ENCODE peak calls at places on chromosomes 6 and 20, in ten cellular contexts. O is K562; E is ovary; U is hepatocyte; K is GM23338; G is lower lobe of right lung; S is heart left ventricle; N is CD8-positive, alpha-beta memory T cell; C is left ventricle myocardium inferior; D is AG04450. W is an unnamed sample. For H3K27me3, the result is how much of the 10 kb centered on the place peaks cover.

GRCh38 chr6:6845603-6846002 is 257.1 kb downstream of the LY86 start:
- DNase-seq in O (no peak), E (no peak), U (no peak), K (no peak), G (no peak), S (no peak), N (no peak), C (no peak), D (no peak), W (no peak)

GRCh38 chr6:148407372-148407771 is 64.7 kb downstream of the SASH1 start:
- DNase-seq in O (no peak), E (no peak), U (no peak), K (no peak), G (no peak), S (peak), N (no peak), C (no peak), D (peak), W (no peak)

GRCh38 chr6:170374571-170375444 is 68.2 kb downstream of the FAM120B start:
- DNase-seq in O (no peak), E (no peak), U (no peak), K (no peak), G (no peak), S (no peak), N (no peak), C (no peak), D (no peak), W (no peak)

GRCh38 chr6:1263039-1263849 is 48.7 kb upstream of the FOXQ1 start:
- DNase-seq in O (peak), E (no peak), U (peak), K (peak), G (peak), S (no peak), N (no peak), C (no peak), D (no peak), W (peak)

GRCh38 chr6:159097256-159097655 is 52.5 kb upstream of the TAGAP start:
- DNase-seq in O (no peak), E (no peak), U (no peak), K (no peak), G (no peak), S (no peak), N (no peak), C (no peak), D (no peak), W (no peak)

GRCh38 chr6:149082320-149082719 is 235.2 kb upstream of the TAB2 start:
- DNase-seq in O (peak), E (peak), U (peak), K (peak), G (peak), S (peak), N (peak), C (peak), D (no peak), W (peak)

GRCh38 chr6:139932671-139933070 is 558.2 kb upstream of the CITED2 start:
- DNase-seq in O (no peak), E (no peak), U (no peak), K (no peak), G (no peak), S (no peak), N (no peak), C (no peak), D (no peak), W (no peak)

GRCh38 chr6:32355018-32355417 is 16.7 kb downstream of the TSBP1 start:
- DNase-seq in O (no peak), E (no peak), U (no peak), K (no peak), G (no peak), S (no peak), N (no peak), C (no peak), D (no peak), W (no peak)

GRCh38 chr6:68087399-68088133 is 547.5 kb upstream of the ADGRB3 start:
- DNase-seq in O (no peak), E (no peak), U (no peak), K (no peak), G (no peak), S (no peak), N (peak), C (no peak), D (no peak), W (no peak)

GRCh38 chr6:150093397-150093796 is 24.5 kb upstream of the ULBP3 start:
- DNase-seq in O (no peak), E (no peak), U (no peak), K (no peak), G (no peak), S (no peak), N (no peak), C (no peak), D (no peak), W (no peak)

GRCh38 chr6:9224539-9224938 is 789.2 kb upstream of the SLC35B3 start:
- DNase-seq in O (no peak), E (no peak), U (no peak), K (no peak), G (no peak), S (no peak), N (no peak), C (no peak), D (no peak), W (no peak)

GRCh38 chr6:135475292-135475886 is 22.2 kb downstream of the AHI1 start:
- DNase-seq in O (no peak), E (no peak), U (peak), K (no peak), G (no peak), S (no peak), N (no peak), C (no peak), D (peak), W (peak)

GRCh38 chr20:53448426-53448825 is 145.2 kb downstream of the ZNF217 start:
- DNase-seq in O (no peak), E (no peak), U (no peak), K (no peak), G (no peak), S (no peak), N (no peak), C (no peak), D (no peak), W (no peak)

GRCh38 chr20:62598761-62599194 is 43.5 kb upstream of the SLCO4A1 start:
- DNase-seq in O (peak), E (no peak), U (no peak), K (no peak), G (no peak), S (peak), N (no peak), C (no peak), D (no peak), W (no peak)

GRCh38 chr6:14915888-14916832 is 329.7 kb upstream of the JARID2 start:
- DNase-seq in O (no peak), E (no peak), U (no peak), K (no peak), G (no peak), S (no peak), N (no peak), C (no peak), D (no peak), W (no peak)

GRCh38 chr6:130903007-130903406 is 75.8 kb downstream of the SMLR1 start:
- DNase-seq in O (no peak), E (no peak), U (no peak), K (no peak), G (no peak), S (no peak), N (no peak), C (no peak), D (no peak), W (no peak)

GRCh38 chr20:46330072-46330763 is 21.9 kb upstream of the CDH22 start:
- DNase-seq in O (no peak), E (no peak), U (no peak), K (no peak), G (no peak), S (no peak), N (no peak), C (no peak), D (no peak), W (no peak)

GRCh38 chr6:148445116-148445515 is 102.5 kb downstream of the SASH1 start:
- DNase-seq in O (no peak), E (no peak), U (no peak), K (no peak), G (no peak), S (no peak), N (no peak), C (no peak), D (no peak), W (no peak)

GRCh38 chr6:155120034-155120433 is 124.9 kb downstream of the TIAM2 start:
- DNase-seq in O (no peak), E (no peak), U (no peak), K (peak), G (no peak), S (no peak), N (no peak), C (no peak), D (no peak), W (peak)

GRCh38 chr6:147063469-147064031 is 140.7 kb upstream of the STXBP5 start:
- DNase-seq in O (no peak), E (no peak), U (no peak), K (no peak), G (no peak), S (no peak), N (no peak), C (no peak), D (peak), W (no peak)

GRCh38 chr6:169752074-169752623 is 727 bp downstream of the ERMARD start:
- DNase-seq in O (peak), E (no peak), U (no peak), K (peak), G (no peak), S (no peak), N (no peak), C (no peak), D (no peak), W (peak)

GRCh38 chr20:6122111-6122872 is 538 bp downstream of the FERMT1 start:
- DNase-seq in O (no peak), E (no peak), U (peak), K (peak), G (no peak), S (no peak), N (no peak), C (no peak), D (peak), W (peak)
- H3K4me3 ChIP-seq in O (no peak), E (peak), U (peak), K (peak), G (peak), S (peak), N (no peak), C (peak), D (peak), W (peak)

DNA sequence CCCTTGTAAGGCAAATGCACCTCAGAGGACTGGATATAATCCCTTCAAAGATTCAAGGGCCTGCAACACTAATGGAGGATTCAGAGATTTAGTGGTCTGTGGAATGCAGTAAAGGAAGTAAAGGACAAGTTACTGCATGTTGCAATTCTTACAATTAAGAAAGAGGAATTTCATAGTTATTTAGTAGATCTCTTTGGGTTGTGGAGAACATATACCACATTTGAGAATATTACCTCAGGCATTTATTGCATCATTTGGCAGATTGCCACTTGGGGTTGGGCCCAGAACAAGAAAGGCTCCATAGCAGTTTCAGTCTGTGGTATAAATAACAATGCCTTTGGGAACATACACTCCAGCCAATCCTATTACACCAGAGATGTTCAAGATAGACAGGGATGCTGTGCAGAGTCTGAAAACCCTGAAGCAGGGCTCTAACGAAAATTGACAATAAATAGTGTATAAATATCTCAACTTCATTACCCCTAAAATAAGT is 20.9 kb upstream of the EPM2A start:
- DNase-seq in O (peak), E (peak), U (peak), K (no peak), G (no peak), S (peak), N (no peak), C (peak), D (peak), W (peak)
- H3K27ac ChIP-seq in O (no peak), E (no peak), U (peak), K (no peak), G (no peak), S (no peak), N (no peak), C (no peak), D (peak), W (no peak)

GRCh38 chr6:108789475-108789874 is 58.7 kb upstream of the ARMC2 start:
- DNase-seq in O (no peak), E (no peak), U (no peak), K (no peak), G (no peak), S (no peak), N (no peak), C (no peak), D (no peak), W (no peak)

GRCh38 chr6:108793449-108794134 is 54.6 kb upstream of the ARMC2 start:
- DNase-seq in O (no peak), E (no peak), U (no peak), K (no peak), G (no peak), S (no peak), N (no peak), C (no peak), D (no peak), W (no peak)

GRCh38 chr6:108791700-108792099 is 56.5 kb upstream of the ARMC2 start:
- DNase-seq in O (no peak), E (no peak), U (no peak), K (no peak), G (no peak), S (no peak), N (no peak), C (no peak), D (no peak), W (no peak)

GRCh38 chr6:108785653-108786052 is 62.6 kb upstream of the ARMC2 start:
- DNase-seq in O (no peak), E (no peak), U (no peak), K (no peak), G (no peak), S (no peak), N (no peak), C (no peak), D (no peak), W (no peak)

GRCh38 chr6:108788416-108788815 is 59.8 kb upstream of the ARMC2 start:
- DNase-seq in O (no peak), E (no peak), U (no peak), K (no peak), G (no peak), S (no peak), N (no peak), C (no peak), D (no peak), W (no peak)
- H3K27me3 ChIP-seq in O (under half), E (under half), U (under half), K (under half), G (under half), S (under half), N (under half), C (under half), D (under half), W (under half)

GRCh38 chr6:113672691-113673149 is 184.4 kb upstream of the MARCKS start:
- DNase-seq in O (no peak), E (peak), U (no peak), K (no peak), G (peak), S (peak), N (no peak), C (peak), D (no peak), W (no peak)
- H3K4me3 ChIP-seq in O (no peak), E (peak), U (no peak), K (no peak), G (peak), S (peak), N (no peak), C (peak), D (peak), W (no peak)

DNA sequence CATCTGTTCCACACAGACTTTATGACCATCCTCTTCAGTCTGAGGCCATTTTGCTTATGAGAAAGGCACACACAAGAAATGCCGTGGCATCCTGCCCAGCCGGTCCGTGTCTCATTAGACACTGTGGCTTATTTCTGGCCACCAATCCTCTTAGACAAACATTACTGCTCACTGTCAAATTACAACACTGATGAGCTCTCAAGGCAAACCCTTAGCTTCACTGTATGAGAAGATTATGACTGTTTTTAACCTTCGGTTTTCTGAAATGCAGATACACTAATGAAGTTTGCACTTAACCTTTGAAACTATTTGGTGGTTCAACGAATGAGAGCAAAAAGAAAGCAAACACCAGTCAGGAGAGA is 50.5 kb upstream of the DST start:
- DNase-seq in O (no peak), E (peak), U (peak), K (no peak), G (peak), S (peak), N (no peak), C (peak), D (no peak), W (peak)
- H3K27ac ChIP-seq in O (no peak), E (peak), U (peak), K (peak), G (peak), S (peak), N (no peak), C (peak), D (peak), W (peak)

DNA sequence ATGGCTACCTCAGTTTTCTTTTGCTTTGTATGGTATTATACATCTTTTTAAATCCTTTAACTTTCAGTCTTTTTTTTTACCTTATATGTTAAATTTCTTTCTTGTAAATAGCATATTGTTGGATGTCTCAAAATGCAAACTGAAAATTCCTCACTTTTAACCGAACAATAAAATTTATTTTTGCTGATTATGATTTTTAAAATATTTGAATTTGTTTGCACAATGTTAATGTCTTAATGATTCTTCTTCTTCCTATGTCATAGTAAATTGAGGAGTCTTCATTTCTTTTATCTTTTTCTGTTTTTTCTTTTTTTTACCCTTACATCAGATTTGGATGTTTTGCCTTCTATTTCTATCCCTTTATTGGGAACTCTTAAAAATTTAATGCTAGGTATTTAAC is 574.2 kb upstream of the CDH4 start:
- DNase-seq in O (no peak), E (no peak), U (no peak), K (no peak), G (no peak), S (no peak), N (no peak), C (no peak), D (no peak), W (no peak)
- H3K27me3 ChIP-seq in O (under half), E (under half), U (under half), K (under half), G (under half), S (under half), N (under half), C (under half), D (under half), W (under half)

DNA sequence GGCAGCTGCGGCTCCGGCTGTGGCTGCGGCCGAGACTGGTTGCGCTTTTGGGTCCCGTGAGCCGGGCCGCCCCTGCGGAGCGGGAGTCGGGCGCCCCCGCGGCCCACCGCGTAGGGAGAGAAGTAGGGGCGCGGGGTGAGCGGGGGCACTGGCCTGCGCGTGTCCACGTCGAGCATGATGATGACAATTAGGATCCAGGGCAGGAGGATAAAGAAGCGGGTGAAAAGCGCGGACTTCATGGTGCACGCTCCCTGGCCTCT is 739 bp downstream of the B3GAT2 start:
- DNase-seq in O (no peak), E (no peak), U (no peak), K (no peak), G (no peak), S (no peak), N (no peak), C (no peak), D (no peak), W (no peak)
- H3K4me3 ChIP-seq in O (no peak), E (peak), U (peak), K (peak), G (peak), S (peak), N (peak), C (peak), D (peak), W (peak)